ENCODE peak calls at places on chromosomes 6 and 20, in seven cellular contexts. One of them, this sample, is unnamed.

GRCh38 chr6:119602215-119603178 is 252.9 kb upstream of the MAN1A1 start:
- DNase-seq in GM12865: no peak
- DNase-seq in transverse colon: no peak
- DNase-seq in psoas muscle: no peak
- DNase-seq in heart right ventricle: no peak
- DNase-seq in CD8-positive, alpha-beta T cell: no peak
- DNase-seq in Peyer's patch: no peak
- DNase-seq in this sample: no peak

GRCh38 chr6:77106992-77107391 is 356.3 kb downstream of the HTR1B start:
- DNase-seq in GM12865: peak
- DNase-seq in transverse colon: no peak
- DNase-seq in psoas muscle: no peak
- DNase-seq in heart right ventricle: no peak
- DNase-seq in CD8-positive, alpha-beta T cell: no peak
- DNase-seq in Peyer's patch: no peak
- DNase-seq in this sample: no peak

GRCh38 chr6:157221049-157221816 is 102.1 kb downstream of the TMEM242 start:
- DNase-seq in GM12865: peak
- DNase-seq in transverse colon: peak
- DNase-seq in psoas muscle: peak
- DNase-seq in heart right ventricle: peak
- DNase-seq in CD8-positive, alpha-beta T cell: peak
- DNase-seq in Peyer's patch: peak
- DNase-seq in this sample: no peak

GRCh38 chr6:38055210-38055609 is 235.7 kb downstream of the ZFAND3 start:
- DNase-seq in GM12865: no peak
- DNase-seq in transverse colon: no peak
- DNase-seq in psoas muscle: no peak
- DNase-seq in heart right ventricle: no peak
- DNase-seq in CD8-positive, alpha-beta T cell: no peak
- DNase-seq in Peyer's patch: no peak
- DNase-seq in this sample: no peak

GRCh38 chr20:37455659-37456058 is 65.4 kb upstream of the NNAT start:
- DNase-seq in GM12865: no peak
- DNase-seq in transverse colon: no peak
- DNase-seq in psoas muscle: no peak
- DNase-seq in heart right ventricle: no peak
- DNase-seq in CD8-positive, alpha-beta T cell: no peak
- DNase-seq in Peyer's patch: no peak
- DNase-seq in this sample: no peak

GRCh38 chr6:84768442-84769174 is 4.2 kb upstream of the TBX18 start:
- DNase-seq in GM12865: no peak
- DNase-seq in transverse colon: no peak
- DNase-seq in psoas muscle: no peak
- DNase-seq in heart right ventricle: no peak
- DNase-seq in CD8-positive, alpha-beta T cell: no peak
- DNase-seq in Peyer's patch: no peak
- DNase-seq in this sample: no peak

GRCh38 chr6:164105705-164106104 is 691.2 kb downstream of the QKI start:
- DNase-seq in GM12865: no peak
- DNase-seq in transverse colon: no peak
- DNase-seq in psoas muscle: no peak
- DNase-seq in heart right ventricle: peak
- DNase-seq in CD8-positive, alpha-beta T cell: no peak
- DNase-seq in Peyer's patch: no peak
- DNase-seq in this sample: no peak

GRCh38 chr20:63742381-63743024 is 2.9 kb downstream of the SLC2A4RG start:
- DNase-seq in GM12865: no peak
- DNase-seq in transverse colon: no peak
- DNase-seq in psoas muscle: no peak
- DNase-seq in heart right ventricle: no peak
- DNase-seq in CD8-positive, alpha-beta T cell: no peak
- DNase-seq in Peyer's patch: no peak
- DNase-seq in this sample: no peak

GRCh38 chr6:90412538-90413369 is 116.1 kb upstream of the BACH2 start:
- DNase-seq in GM12865: no peak
- DNase-seq in transverse colon: no peak
- DNase-seq in psoas muscle: no peak
- DNase-seq in heart right ventricle: no peak
- DNase-seq in CD8-positive, alpha-beta T cell: no peak
- DNase-seq in Peyer's patch: no peak
- DNase-seq in this sample: no peak

GRCh38 chr20:35610833-35611427 is 4.7 kb upstream of the SPAG4 start:
- DNase-seq in GM12865: no peak
- DNase-seq in transverse colon: no peak
- DNase-seq in psoas muscle: no peak
- DNase-seq in heart right ventricle: no peak
- DNase-seq in CD8-positive, alpha-beta T cell: no peak
- DNase-seq in Peyer's patch: no peak
- DNase-seq in this sample: no peak

GRCh38 chr6:2766767-2767314 is 1.6 kb downstream of the WRNIP1 start:
- DNase-seq in GM12865: no peak
- DNase-seq in transverse colon: no peak
- DNase-seq in psoas muscle: no peak
- DNase-seq in heart right ventricle: no peak
- DNase-seq in CD8-positive, alpha-beta T cell: no peak
- DNase-seq in Peyer's patch: no peak
- DNase-seq in this sample: no peak

GRCh38 chr6:1463275-1463674 is 73.9 kb downstream of the FOXF2 start:
- DNase-seq in GM12865: no peak
- DNase-seq in transverse colon: no peak
- DNase-seq in psoas muscle: no peak
- DNase-seq in heart right ventricle: no peak
- DNase-seq in CD8-positive, alpha-beta T cell: no peak
- DNase-seq in Peyer's patch: no peak
- DNase-seq in this sample: no peak

GRCh38 chr6:63598251-63599036 is 26.2 kb downstream of the LOC128125822 start:
- DNase-seq in GM12865: peak
- DNase-seq in transverse colon: peak
- DNase-seq in psoas muscle: peak
- DNase-seq in heart right ventricle: peak
- DNase-seq in CD8-positive, alpha-beta T cell: peak
- DNase-seq in Peyer's patch: peak
- DNase-seq in this sample: peak

GRCh38 chr6:77965449-77965848 is 312.6 kb downstream of the MEI4 start:
- DNase-seq in GM12865: no peak
- DNase-seq in transverse colon: no peak
- DNase-seq in psoas muscle: no peak
- DNase-seq in heart right ventricle: no peak
- DNase-seq in CD8-positive, alpha-beta T cell: no peak
- DNase-seq in Peyer's patch: no peak
- DNase-seq in this sample: no peak

DNA sequence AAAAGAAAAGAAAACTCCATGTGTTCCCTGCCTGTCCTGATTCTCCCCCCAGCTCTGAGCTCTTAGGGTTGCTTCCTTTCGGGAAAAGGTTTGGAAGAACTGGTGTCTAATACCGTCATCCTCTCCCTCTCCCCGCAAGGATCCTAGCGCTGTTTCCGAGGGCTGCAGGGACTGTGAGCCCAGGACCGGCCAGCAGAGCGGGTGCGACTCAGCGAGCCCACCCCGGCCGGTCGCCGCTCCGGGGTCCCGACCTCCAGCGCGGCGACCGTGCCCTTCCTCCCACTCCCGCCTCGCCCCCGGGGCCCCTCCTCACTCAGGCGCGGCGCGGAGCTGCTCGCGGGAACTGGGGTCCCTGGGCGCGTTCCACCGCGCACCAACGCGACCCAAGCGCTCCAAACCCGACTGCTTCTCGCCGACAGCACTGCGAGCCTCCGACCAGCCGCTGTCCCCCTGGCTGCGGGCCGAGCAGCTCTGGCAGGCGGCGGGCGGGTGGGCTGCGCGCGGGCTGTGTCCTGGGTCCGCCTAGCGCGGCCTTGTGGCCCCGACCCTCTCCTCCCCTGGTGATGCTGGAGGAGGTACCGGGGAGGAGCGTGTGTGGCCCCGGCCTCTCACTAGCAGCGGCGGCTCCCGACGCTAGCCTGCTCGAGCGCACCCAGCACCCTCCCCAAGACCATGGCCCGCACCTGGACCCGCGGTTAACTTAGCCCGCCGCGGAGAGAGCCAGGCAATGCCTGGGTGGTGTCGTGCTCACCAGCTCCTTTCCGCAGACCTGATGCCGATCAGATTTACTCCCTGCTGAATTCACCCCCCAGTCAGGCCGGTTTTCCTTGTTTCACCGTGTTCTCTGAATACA is at the start of gene PLA2G7:
- DNase-seq in GM12865: no peak
- DNase-seq in transverse colon: peak
- DNase-seq in psoas muscle: peak
- DNase-seq in heart right ventricle: no peak
- DNase-seq in CD8-positive, alpha-beta T cell: no peak
- DNase-seq in Peyer's patch: no peak
- DNase-seq in this sample: no peak
- H3K4me3 ChIP-seq in GM12865: no peak
- H3K4me3 ChIP-seq in transverse colon: peak
- H3K4me3 ChIP-seq in psoas muscle: peak
- H3K4me3 ChIP-seq in heart right ventricle: peak
- H3K4me3 ChIP-seq in CD8-positive, alpha-beta T cell: no peak
- H3K4me3 ChIP-seq in Peyer's patch: peak
- H3K4me3 ChIP-seq in this sample: no peak

GRCh38 chr6:5422321-5422915 is 161.1 kb downstream of the FARS2 start:
- DNase-seq in GM12865: peak
- DNase-seq in transverse colon: peak
- DNase-seq in psoas muscle: no peak
- DNase-seq in heart right ventricle: no peak
- DNase-seq in CD8-positive, alpha-beta T cell: no peak
- DNase-seq in Peyer's patch: no peak
- DNase-seq in this sample: no peak
- TF ChIP-seq CTCF in GM12865: peak
- TF ChIP-seq CTCF in transverse colon: peak
- TF ChIP-seq CTCF in psoas muscle: peak
- TF ChIP-seq CTCF in heart right ventricle: no peak
- TF ChIP-seq CTCF in CD8-positive, alpha-beta T cell: no peak
- TF ChIP-seq CTCF in Peyer's patch: peak
- TF ChIP-seq CTCF in this sample: peak

DNA sequence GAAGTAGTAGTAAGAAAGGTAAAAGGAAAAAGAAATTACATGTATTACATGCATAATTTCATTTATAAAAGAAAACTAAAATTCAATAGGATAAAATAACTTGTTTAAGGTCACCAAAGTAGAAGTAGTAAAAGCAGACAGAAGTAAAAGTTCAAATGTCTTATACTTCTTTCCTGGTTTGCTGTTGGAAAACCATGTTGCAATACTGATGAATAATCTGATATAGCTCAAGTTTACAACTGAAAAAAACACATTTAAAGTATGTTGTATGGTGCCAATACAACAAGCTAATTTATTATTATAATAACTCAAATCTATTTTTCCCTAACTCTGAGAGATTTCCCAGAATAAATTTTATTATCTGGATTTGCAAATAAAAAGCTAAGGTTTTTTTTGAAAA is 78.3 kb downstream of the PHIP start:
- DNase-seq in GM12865: no peak
- DNase-seq in transverse colon: no peak
- DNase-seq in psoas muscle: no peak
- DNase-seq in heart right ventricle: no peak
- DNase-seq in CD8-positive, alpha-beta T cell: no peak
- DNase-seq in Peyer's patch: no peak
- DNase-seq in this sample: no peak
- H3K4me3 ChIP-seq in GM12865: no peak
- H3K4me3 ChIP-seq in transverse colon: no peak
- H3K4me3 ChIP-seq in psoas muscle: no peak
- H3K4me3 ChIP-seq in heart right ventricle: no peak
- H3K4me3 ChIP-seq in CD8-positive, alpha-beta T cell: no peak
- H3K4me3 ChIP-seq in Peyer's patch: no peak
- H3K4me3 ChIP-seq in this sample: no peak

DNA sequence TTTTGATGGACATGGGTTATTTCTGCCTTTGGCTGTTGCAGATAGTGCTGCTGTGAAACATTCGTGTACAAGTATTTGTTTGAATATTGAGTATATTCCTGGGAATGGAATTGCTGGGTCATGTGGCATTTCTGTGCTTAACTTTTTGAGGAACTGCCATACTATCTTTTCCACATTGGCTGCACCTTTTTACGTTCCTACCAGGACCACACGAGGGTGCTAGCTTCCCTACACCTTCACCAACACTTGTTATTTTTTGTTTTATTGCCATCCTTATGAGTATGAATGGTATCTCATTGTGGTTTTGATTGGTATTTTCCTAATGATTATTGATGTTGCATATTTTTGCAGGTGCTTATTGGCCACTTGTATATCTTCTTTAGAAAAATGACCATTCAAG is 47.8 kb upstream of the PLCG1 start:
- DNase-seq in GM12865: no peak
- DNase-seq in transverse colon: no peak
- DNase-seq in psoas muscle: no peak
- DNase-seq in heart right ventricle: no peak
- DNase-seq in CD8-positive, alpha-beta T cell: no peak
- DNase-seq in Peyer's patch: no peak
- DNase-seq in this sample: no peak
- TF ChIP-seq CTCF in GM12865: no peak
- TF ChIP-seq CTCF in transverse colon: no peak
- TF ChIP-seq CTCF in psoas muscle: no peak
- TF ChIP-seq CTCF in heart right ventricle: no peak
- TF ChIP-seq CTCF in CD8-positive, alpha-beta T cell: no peak
- TF ChIP-seq CTCF in Peyer's patch: no peak
- TF ChIP-seq CTCF in this sample: peak

DNA sequence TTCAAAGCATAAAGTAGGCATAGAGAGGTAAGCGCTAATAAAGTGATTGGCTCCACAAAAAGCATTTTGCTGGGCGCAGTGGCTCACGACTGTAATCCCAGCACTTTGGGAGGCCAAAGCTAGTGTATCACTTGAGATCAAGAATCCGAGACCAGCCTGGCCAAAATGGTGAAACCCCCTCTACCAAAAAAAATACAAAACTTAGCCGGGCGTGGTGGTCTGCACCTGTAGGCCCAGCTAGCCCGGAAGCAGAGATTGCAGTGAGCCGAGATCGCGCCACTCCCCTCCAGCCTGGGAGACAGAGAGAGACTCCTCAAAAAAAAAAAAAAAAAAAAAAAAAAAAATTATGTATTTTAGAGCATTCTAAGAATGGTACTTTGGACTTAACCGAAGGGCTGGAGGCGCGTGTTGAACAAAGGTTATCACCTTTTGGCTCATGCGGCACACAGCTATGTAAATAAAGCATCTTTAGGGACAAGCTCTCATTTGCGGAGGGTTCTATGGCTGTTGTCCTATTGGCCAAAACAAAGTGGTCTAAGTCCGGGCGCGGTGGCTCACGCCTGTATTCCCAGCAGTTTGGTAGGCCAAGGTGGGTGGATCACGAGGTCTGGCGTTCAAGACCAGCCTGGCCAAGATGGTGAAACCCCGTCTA is 17.4 kb downstream of the HFE start:
- DNase-seq in GM12865: peak
- DNase-seq in transverse colon: peak
- DNase-seq in psoas muscle: no peak
- DNase-seq in heart right ventricle: no peak
- DNase-seq in CD8-positive, alpha-beta T cell: no peak
- DNase-seq in Peyer's patch: peak
- DNase-seq in this sample: no peak
- H3K4me3 ChIP-seq in GM12865: peak
- H3K4me3 ChIP-seq in transverse colon: peak
- H3K4me3 ChIP-seq in psoas muscle: peak
- H3K4me3 ChIP-seq in heart right ventricle: peak
- H3K4me3 ChIP-seq in CD8-positive, alpha-beta T cell: peak
- H3K4me3 ChIP-seq in Peyer's patch: peak
- H3K4me3 ChIP-seq in this sample: peak